ENCODE peak calls at places on chromosomes 1 and 21, in eight cellular contexts. O is A549, F is SK-N-SH, S is mesenchymal stem cell, U is hepatocyte, M is fibroblast of lung, I is GM23248, T is IMR-90. W is an unnamed sample.

GRCh38 chr1:26862781-26863676 is at the start of gene SFN:
- DNase-seq in M (no peak), O (peak), U (peak), S (no peak), I (no peak), T (no peak), F (no peak), W (peak)

GRCh38 chr1:180135535-180135934 is 19.1 kb upstream of the QSOX1 start:
- DNase-seq in S (no peak), F (no peak), I (peak), T (peak), M (peak), O (no peak), U (no peak), W (no peak)

GRCh38 chr1:160746870-160747500 is 7.9 kb downstream of the SLAMF7 start:
- DNase-seq in O (no peak), T (no peak), F (no peak), M (no peak), U (no peak), I (no peak), S (no peak), W (no peak)

GRCh38 chr21:45460611-45461368 is 55.8 kb downstream of the COL18A1 start:
- DNase-seq in U (no peak), O (peak), I (peak), T (peak), F (no peak), S (peak), M (peak), W (no peak)

GRCh38 chr1:159935719-159936283 is 9.6 kb downstream of the IGSF9 start:
- DNase-seq in I (peak), T (no peak), M (no peak), S (peak), U (no peak), F (no peak), O (no peak), W (no peak)

GRCh38 chr1:108537976-108538375 is 21.9 kb upstream of the EEIG2 start:
- DNase-seq in U (no peak), M (no peak), O (no peak), S (no peak), T (no peak), F (no peak), I (no peak), W (no peak)

GRCh38 chr1:156804026-156804425 is 12.6 kb downstream of the SH2D2A start:
- DNase-seq in U (no peak), O (no peak), I (no peak), S (no peak), F (no peak), T (no peak), M (no peak), W (no peak)

GRCh38 chr1:235199441-235199840 is 38.4 kb upstream of the RBM34 start:
- DNase-seq in M (peak), T (peak), I (peak), F (peak), U (peak), O (peak), S (peak), W (no peak)

GRCh38 chr1:9787702-9788101 is 36.1 kb downstream of the CLSTN1 start:
- DNase-seq in M (no peak), U (no peak), F (no peak), I (no peak), T (no peak), S (no peak), O (no peak), W (no peak)

GRCh38 chr1:228006034-228006792 is 585 bp upstream of the WNT3A start:
- DNase-seq in O (no peak), I (no peak), T (no peak), F (peak), U (no peak), S (no peak), M (no peak), W (no peak)

GRCh38 chr1:183477986-183478781 is 5.9 kb downstream of the SMG7 start:
- DNase-seq in U (no peak), T (no peak), I (no peak), S (no peak), O (no peak), M (no peak), F (no peak), W (no peak)

GRCh38 chr1:89199515-89199914 is 773 bp upstream of the GBP4 start:
- DNase-seq in T (no peak), F (no peak), O (no peak), S (no peak), I (no peak), U (no peak), M (no peak), W (no peak)

GRCh38 chr1:153962088-153963029 is 978 bp downstream of the SLC39A1 start:
- DNase-seq in M (peak), O (peak), U (peak), S (peak), T (peak), F (no peak), I (peak), W (no peak)

GRCh38 chr1:159867322-159868064 is 5.0 kb upstream of the VSIG8 start:
- DNase-seq in S (peak), M (no peak), U (peak), T (no peak), I (peak), F (no peak), O (no peak), W (no peak)

GRCh38 chr1:219527994-219528393 is 84.9 kb downstream of the ZC3H11B start:
- DNase-seq in O (no peak), M (no peak), I (no peak), S (no peak), T (no peak), F (no peak), U (no peak), W (no peak)

GRCh38 chr1:202597090-202597761 is 113.0 kb downstream of the SYT2 start:
- DNase-seq in U (no peak), I (no peak), F (no peak), S (no peak), O (no peak), T (no peak), M (no peak), W (no peak)
- H3K4me2 ChIP-seq in U (no peak), I (no peak), F (no peak), S (no peak), O (no peak), T (no peak), M (no peak), W (no peak)

GRCh38 chr1:201059871-201060555 is 36.5 kb upstream of the KIF21B start:
- DNase-seq in S (no peak), O (peak), U (no peak), F (no peak), I (no peak), M (peak), T (no peak), W (no peak)
- H3K27ac ChIP-seq in S (no peak), O (no peak), U (no peak), F (no peak), I (no peak), M (no peak), T (no peak), W (no peak)

GRCh38 chr1:225996946-225997545 is 2.1 kb downstream of the SDE2 start:
- DNase-seq in O (no peak), M (peak), U (no peak), I (peak), F (no peak), T (peak), S (peak), W (no peak)

GRCh38 chr1:225999912-226000337 is 782 bp upstream of the SDE2 start:
- DNase-seq in U (peak), S (peak), M (no peak), O (no peak), T (peak), F (no peak), I (peak), W (no peak)

GRCh38 chr1:225998560-225999226 is 450 bp downstream of the SDE2 start:
- DNase-seq in F (no peak), S (peak), U (peak), M (peak), O (peak), I (peak), T (peak), W (no peak)

GRCh38 chr1:225999227-225999911 is at the start of gene SDE2:
- DNase-seq in O (peak), M (peak), U (peak), S (peak), T (peak), F (peak), I (peak), W (peak)

DNA sequence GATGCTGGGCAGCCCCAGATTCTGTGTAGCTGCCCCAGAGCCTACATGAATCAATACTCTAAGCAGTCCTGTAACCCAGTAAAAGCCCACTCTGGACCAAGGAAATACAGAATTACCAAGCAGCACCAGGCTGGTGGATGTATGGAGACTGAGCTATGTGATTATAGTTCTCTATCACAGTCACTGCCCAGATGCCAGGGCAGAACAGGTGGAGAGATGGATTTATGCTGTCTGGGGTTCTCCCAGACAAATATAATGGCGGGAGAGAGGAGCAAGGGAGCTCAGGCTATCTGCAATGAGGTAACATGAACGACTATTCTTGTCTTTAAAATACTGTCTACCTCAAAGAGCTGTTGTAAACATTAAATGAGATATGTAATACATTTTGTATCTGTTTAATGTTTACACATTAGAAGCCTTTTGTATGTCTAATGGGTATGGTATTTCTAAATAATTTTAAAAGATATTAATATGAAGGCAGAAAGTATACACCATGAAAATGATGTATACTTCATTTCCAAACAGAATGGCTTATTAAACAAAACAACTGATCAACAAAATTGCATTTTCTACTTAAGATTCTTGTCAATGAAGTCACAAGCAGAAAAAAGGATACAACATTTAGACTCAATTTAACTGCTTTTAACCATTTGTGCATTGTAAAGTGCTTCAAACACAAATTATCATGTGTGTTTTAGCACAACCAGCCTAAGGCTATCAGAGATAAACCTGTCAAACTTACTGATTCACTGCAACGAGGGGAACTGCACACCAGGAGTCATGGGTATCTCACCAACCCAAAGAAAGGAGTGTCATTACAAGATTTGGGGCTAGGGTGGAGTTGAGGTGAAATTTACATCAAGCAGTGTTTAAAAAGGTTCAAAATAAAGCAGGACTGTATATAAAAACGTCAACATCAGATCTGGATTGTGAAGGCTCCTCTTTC is 3.0 kb downstream of the SDE2 start:
- DNase-seq in S (no peak), I (no peak), T (no peak), F (no peak), M (no peak), O (no peak), U (no peak), W (no peak)
- H3K4me3 ChIP-seq in S (no peak), I (no peak), T (no peak), F (no peak), M (no peak), O (no peak), U (no peak), W (no peak)

DNA sequence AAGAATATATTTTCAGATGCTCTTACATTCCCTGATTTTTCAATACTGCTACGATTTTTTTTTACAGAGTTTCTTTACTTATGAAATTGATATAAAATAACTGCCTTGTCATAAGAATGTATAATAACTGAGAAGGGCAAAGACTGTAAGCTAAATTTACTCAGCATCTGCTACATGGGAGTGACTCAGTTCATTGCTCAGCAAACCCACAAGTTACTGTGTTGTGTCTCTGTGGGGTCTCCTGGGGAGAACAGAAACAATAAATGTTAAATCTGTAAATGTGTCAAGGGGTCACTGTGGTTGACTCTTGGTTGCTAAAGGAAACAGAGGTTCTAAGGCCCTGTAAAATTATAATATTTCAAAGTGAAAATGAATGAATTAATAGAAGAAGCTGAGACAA is 210.3 kb upstream of the CACYBP start:
- DNase-seq in O (no peak), I (peak), F (no peak), U (no peak), T (peak), M (peak), S (peak), W (no peak)
- H3K4me2 ChIP-seq in O (peak), I (peak), F (peak), U (no peak), T (peak), M (peak), S (no peak), W (peak)

GRCh38 chr1:54489627-54490240 is 58.3 kb upstream of the ACOT11 start:
- DNase-seq in F (no peak), U (peak), T (no peak), M (no peak), S (no peak), O (no peak), I (no peak), W (no peak)

GRCh38 chr1:54488065-54488750 is 59.8 kb upstream of the ACOT11 start:
- DNase-seq in T (peak), F (peak), S (peak), I (peak), O (peak), M (peak), U (peak), W (no peak)

GRCh38 chr1:54488831-54489626 is 59.0 kb upstream of the ACOT11 start:
- DNase-seq in F (peak), U (peak), M (peak), I (peak), S (peak), T (peak), O (peak), W (no peak)

GRCh38 chr1:54486864-54487263 is 61.2 kb upstream of the ACOT11 start:
- DNase-seq in F (no peak), U (peak), S (no peak), O (no peak), T (no peak), I (no peak), M (no peak), W (no peak)

DNA sequence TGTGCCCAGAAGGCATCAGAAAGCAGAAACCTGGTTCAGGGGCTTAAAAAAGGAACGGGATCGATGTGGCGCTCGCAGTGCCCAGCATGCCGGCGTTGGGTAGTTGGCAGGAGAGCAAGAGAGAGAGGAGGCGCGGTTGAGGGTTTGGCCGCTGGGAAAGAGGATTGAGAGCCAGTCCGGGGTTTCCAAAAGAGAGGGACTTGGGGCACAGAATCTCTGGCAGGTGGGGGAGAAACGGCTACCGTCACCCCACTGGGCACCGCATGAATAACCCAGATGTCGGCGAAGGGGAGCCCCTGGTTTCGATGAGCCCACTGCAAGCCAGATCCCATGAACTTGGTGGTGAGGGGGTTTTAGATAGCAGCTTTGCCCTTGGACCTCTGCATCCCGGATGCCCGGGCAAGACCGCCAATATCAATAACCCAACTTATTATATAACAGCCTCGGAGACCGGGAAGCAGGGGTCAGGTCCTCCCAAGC is 60.4 kb upstream of the ACOT11 start:
- DNase-seq in I (peak), S (no peak), M (no peak), U (peak), F (no peak), O (no peak), T (no peak), W (no peak)
- H3K27ac ChIP-seq in I (peak), S (peak), M (peak), U (peak), F (peak), O (peak), T (peak), W (no peak)

DNA sequence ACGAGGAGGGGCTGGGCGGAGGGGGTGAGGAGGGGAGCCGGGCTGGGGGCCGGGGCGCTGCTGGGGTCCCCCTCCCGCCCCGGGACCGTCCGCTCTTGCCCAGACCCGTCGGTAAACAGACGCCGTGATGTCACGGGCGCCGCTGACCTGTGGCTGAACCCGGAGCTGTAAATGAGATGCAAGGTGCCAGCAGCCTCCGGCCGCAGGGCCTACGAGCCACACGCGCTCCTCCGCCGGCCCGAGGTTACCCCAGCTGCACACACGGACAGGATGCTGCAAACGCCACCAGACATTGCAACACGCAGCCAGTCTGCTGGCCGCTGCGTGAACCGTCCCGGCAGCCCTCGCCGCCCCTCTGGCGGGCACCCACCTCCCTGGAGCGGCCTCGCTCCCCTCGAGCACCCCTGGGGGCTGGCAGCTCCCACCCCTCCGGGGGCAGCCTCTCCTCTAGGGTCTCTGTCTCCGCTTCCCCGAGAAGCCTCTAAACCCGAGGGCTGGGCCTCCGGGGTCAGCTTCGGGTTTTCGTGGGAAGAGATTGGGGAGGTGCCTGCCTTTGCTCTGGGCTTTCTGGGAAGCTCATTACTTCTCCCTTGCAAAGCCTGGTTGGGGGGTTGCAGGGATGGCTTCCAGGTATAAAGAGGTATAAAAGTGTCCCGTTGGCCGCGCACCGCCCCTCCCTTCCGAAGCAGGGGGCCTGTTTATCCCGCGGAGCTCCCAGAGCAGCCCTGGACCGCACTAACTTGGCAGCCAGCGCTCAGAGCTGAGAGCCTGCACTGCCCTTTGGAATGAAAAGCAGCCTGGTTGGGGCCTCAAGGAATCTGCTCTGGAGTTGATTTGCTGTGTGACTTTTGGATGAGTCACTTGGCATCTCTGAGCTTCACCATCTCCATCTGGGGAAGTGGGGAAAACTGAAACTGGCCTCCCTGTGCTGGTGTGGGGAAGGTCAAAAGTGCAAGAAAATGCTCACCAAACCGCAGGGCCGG is 21.9 kb downstream of the DHRS3 start:
- DNase-seq in M (peak), I (peak), F (peak), U (peak), S (peak), T (peak), O (peak), W (no peak)
- H3K4me3 ChIP-seq in M (peak), I (peak), F (peak), U (peak), S (peak), T (no peak), O (peak), W (no peak)

W was measured in keratinocyte.